ENCODE peak calls at places on chromosome 15, in four cellular contexts. One of them, this sample, is unnamed.

GRCh38 chr15:80107774-80108173 is 45.0 kb upstream of the FAH start:
- DNase-seq in H1: no peak
- DNase-seq in suprapubic skin: no peak
- DNase-seq in breast epithelium: no peak
- DNase-seq in this sample: no peak

GRCh38 chr15:57496946-57497944 is 94.5 kb upstream of the MYZAP start:
- DNase-seq in H1: no peak
- DNase-seq in suprapubic skin: no peak
- DNase-seq in breast epithelium: peak
- DNase-seq in this sample: peak

GRCh38 chr15:57327985-57328471 is 48.3 kb upstream of the CGNL1 start:
- DNase-seq in H1: no peak
- DNase-seq in suprapubic skin: no peak
- DNase-seq in breast epithelium: no peak
- DNase-seq in this sample: no peak

GRCh38 chr15:56042031-56042430 is 48.6 kb upstream of the NEDD4 start:
- DNase-seq in H1: no peak
- DNase-seq in suprapubic skin: no peak
- DNase-seq in breast epithelium: no peak
- DNase-seq in this sample: no peak

GRCh38 chr15:33839540-33839939 is 128.8 kb upstream of the CHRM5 start:
- DNase-seq in H1: no peak
- DNase-seq in suprapubic skin: no peak
- DNase-seq in breast epithelium: no peak
- DNase-seq in this sample: no peak

GRCh38 chr15:82624438-82624837 is 22.7 kb downstream of the CPEB1 start:
- DNase-seq in H1: no peak
- DNase-seq in suprapubic skin: no peak
- DNase-seq in breast epithelium: no peak
- DNase-seq in this sample: no peak

GRCh38 chr15:75065851-75066509 is 42.6 kb downstream of the PPCDC start:
- DNase-seq in H1: no peak
- DNase-seq in suprapubic skin: no peak
- DNase-seq in breast epithelium: no peak
- DNase-seq in this sample: no peak

GRCh38 chr15:52706091-52706490 is 26.9 kb upstream of the ATOSA start:
- DNase-seq in H1: no peak
- DNase-seq in suprapubic skin: no peak
- DNase-seq in breast epithelium: no peak
- DNase-seq in this sample: no peak

GRCh38 chr15:67110400-67110799 is 45.0 kb downstream of the SMAD3 start:
- DNase-seq in H1: no peak
- DNase-seq in suprapubic skin: no peak
- DNase-seq in breast epithelium: no peak
- DNase-seq in this sample: no peak
- TF ChIP-seq POLR2A in H1: no peak
- TF ChIP-seq POLR2A in suprapubic skin: no peak
- TF ChIP-seq POLR2A in breast epithelium: no peak
- TF ChIP-seq POLR2A in this sample: no peak

GRCh38 chr15:71469393-71469792 is 341.0 kb upstream of the NR2E3 start:
- DNase-seq in H1: no peak
- DNase-seq in suprapubic skin: no peak
- DNase-seq in breast epithelium: no peak
- DNase-seq in this sample: no peak
- TF ChIP-seq CTCF in H1: no peak
- TF ChIP-seq CTCF in suprapubic skin: no peak
- TF ChIP-seq CTCF in breast epithelium: no peak
- TF ChIP-seq CTCF in this sample: no peak

GRCh38 chr15:81191701-81192100 is 5.0 kb upstream of the IL16 start:
- DNase-seq in H1: no peak
- DNase-seq in suprapubic skin: no peak
- DNase-seq in breast epithelium: no peak
- DNase-seq in this sample: no peak

GRCh38 chr15:81194723-81195122 is 2.0 kb upstream of the IL16 start:
- DNase-seq in H1: no peak
- DNase-seq in suprapubic skin: peak
- DNase-seq in breast epithelium: no peak
- DNase-seq in this sample: no peak

GRCh38 chr15:81189583-81190283 is 6.9 kb upstream of the IL16 start:
- DNase-seq in H1: no peak
- DNase-seq in suprapubic skin: peak
- DNase-seq in breast epithelium: peak
- DNase-seq in this sample: no peak

GRCh38 chr15:81188354-81188753 is 8.3 kb upstream of the IL16 start:
- DNase-seq in H1: no peak
- DNase-seq in suprapubic skin: no peak
- DNase-seq in breast epithelium: no peak
- DNase-seq in this sample: no peak

DNA sequence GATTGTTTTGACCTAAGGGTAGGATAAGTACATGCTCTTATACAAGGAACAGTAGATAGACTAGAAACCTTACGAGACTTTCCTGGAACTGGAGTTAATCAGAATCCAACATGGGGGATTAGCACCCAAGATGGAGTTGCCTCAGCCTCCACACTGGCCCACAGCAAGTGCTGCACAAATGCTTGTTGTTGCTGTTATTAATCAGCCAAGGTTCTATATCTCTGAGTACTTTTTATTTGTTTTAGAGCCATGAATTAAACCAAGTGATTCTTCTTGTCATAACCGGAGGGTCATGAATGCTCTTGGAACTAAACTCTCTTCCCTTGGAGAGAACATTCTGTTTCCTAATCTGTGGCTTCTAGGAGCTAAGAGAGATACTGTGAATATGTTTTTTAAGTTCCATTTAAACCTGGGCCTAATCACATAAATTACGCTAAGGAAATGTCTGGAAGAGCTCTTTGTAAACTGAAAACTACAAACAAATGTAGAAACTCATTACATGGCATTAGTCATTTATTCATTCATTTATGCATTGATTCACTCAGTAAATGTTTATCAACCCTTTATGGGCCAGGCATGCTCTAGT is 5.7 kb upstream of the IL16 start:
- DNase-seq in H1: no peak
- DNase-seq in suprapubic skin: no peak
- DNase-seq in breast epithelium: no peak
- DNase-seq in this sample: no peak
- TF ChIP-seq POLR2AphosphoS5 in H1: no peak
- TF ChIP-seq POLR2AphosphoS5 in suprapubic skin: no peak
- TF ChIP-seq POLR2AphosphoS5 in breast epithelium: no peak
- TF ChIP-seq POLR2AphosphoS5 in this sample: no peak

GRCh38 chr15:39466428-39466827 is 114.5 kb upstream of the THBS1 start:
- DNase-seq in H1: no peak
- DNase-seq in suprapubic skin: peak
- DNase-seq in breast epithelium: no peak
- DNase-seq in this sample: no peak

GRCh38 chr15:39471791-39472190 is 109.1 kb upstream of the THBS1 start:
- DNase-seq in H1: no peak
- DNase-seq in suprapubic skin: no peak
- DNase-seq in breast epithelium: no peak
- DNase-seq in this sample: no peak

GRCh38 chr15:39468828-39469227 is 112.1 kb upstream of the THBS1 start:
- DNase-seq in H1: no peak
- DNase-seq in suprapubic skin: no peak
- DNase-seq in breast epithelium: no peak
- DNase-seq in this sample: no peak

GRCh38 chr15:39465843-39466242 is 115.0 kb upstream of the THBS1 start:
- DNase-seq in H1: no peak
- DNase-seq in suprapubic skin: no peak
- DNase-seq in breast epithelium: no peak
- DNase-seq in this sample: no peak

GRCh38 chr15:39468341-39468740 is 112.5 kb upstream of the THBS1 start:
- DNase-seq in H1: no peak
- DNase-seq in suprapubic skin: no peak
- DNase-seq in breast epithelium: no peak
- DNase-seq in this sample: no peak
- TF ChIP-seq POLR2A in H1: no peak
- TF ChIP-seq POLR2A in suprapubic skin: no peak
- TF ChIP-seq POLR2A in breast epithelium: no peak
- TF ChIP-seq POLR2A in this sample: no peak

GRCh38 chr15:81265944-81266775 is 57.8 kb downstream of the STARD5 start:
- DNase-seq in H1: peak
- DNase-seq in suprapubic skin: peak
- DNase-seq in breast epithelium: peak
- DNase-seq in this sample: peak

GRCh38 chr15:81270188-81270587 is 53.8 kb downstream of the STARD5 start:
- DNase-seq in H1: no peak
- DNase-seq in suprapubic skin: no peak
- DNase-seq in breast epithelium: no peak
- DNase-seq in this sample: no peak

GRCh38 chr15:81268340-81268739 is 55.6 kb downstream of the STARD5 start:
- DNase-seq in H1: no peak
- DNase-seq in suprapubic skin: no peak
- DNase-seq in breast epithelium: no peak
- DNase-seq in this sample: no peak

GRCh38 chr15:81270781-81271491 is 53.0 kb downstream of the STARD5 start:
- DNase-seq in H1: no peak
- DNase-seq in suprapubic skin: no peak
- DNase-seq in breast epithelium: no peak
- DNase-seq in this sample: no peak

GRCh38 chr15:81268881-81269601 is 54.9 kb downstream of the STARD5 start:
- DNase-seq in H1: no peak
- DNase-seq in suprapubic skin: no peak
- DNase-seq in breast epithelium: no peak
- DNase-seq in this sample: no peak
- TF ChIP-seq CTCF in H1: no peak
- TF ChIP-seq CTCF in suprapubic skin: no peak
- TF ChIP-seq CTCF in breast epithelium: no peak
- TF ChIP-seq CTCF in this sample: no peak

DNA sequence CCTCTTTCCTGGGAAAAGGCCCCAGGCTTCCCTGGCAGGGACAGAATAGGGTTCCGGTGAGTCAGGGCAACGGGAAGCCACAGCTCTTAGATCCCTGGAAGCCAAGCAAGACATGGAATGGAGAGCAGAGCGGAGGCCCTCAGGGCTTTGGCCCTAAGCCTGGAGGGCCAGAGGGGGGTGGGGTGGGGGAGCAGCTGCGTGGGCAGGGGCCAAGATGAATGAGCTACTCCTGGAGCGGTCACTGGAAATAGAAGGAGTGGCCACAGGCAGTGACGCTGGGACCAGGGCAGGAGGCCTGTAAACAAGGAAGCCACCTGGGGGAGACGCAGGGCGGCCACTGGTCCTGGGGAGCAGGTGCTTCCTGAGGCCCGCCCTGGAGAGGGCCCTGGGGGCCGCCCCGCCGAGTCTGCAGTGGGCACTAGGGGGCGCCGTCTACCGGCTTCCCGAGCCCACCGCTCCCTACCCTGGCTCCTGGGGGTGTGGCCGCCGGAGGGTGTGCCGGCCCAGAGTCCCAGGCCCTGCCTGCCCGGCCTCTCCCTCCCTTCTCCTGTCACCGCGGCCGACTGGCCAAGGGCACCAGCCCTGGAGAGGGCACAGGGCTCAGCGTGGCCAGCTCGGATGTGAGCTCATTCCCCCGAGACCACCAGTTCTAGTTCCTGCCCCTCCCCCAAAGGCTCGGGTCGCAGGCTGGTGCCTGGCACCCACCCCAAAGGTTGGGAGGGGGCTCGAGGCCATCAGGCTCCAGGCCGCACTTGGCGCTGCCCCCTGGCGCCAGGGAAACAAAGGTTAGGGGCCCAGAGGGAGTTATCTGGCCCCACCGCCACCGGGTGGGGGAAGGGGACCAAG is 12.1 kb downstream of the VPS18 start:
- DNase-seq in H1: peak
- DNase-seq in suprapubic skin: peak
- DNase-seq in breast epithelium: peak
- DNase-seq in this sample: peak
- TF ChIP-seq POLR2AphosphoS5 in H1: peak
- TF ChIP-seq POLR2AphosphoS5 in suprapubic skin: no peak
- TF ChIP-seq POLR2AphosphoS5 in breast epithelium: peak
- TF ChIP-seq POLR2AphosphoS5 in this sample: no peak

GRCh38 chr15:71934446-71934845 is 124.1 kb downstream of the NR2E3 start:
- DNase-seq in H1: no peak
- DNase-seq in suprapubic skin: no peak
- DNase-seq in breast epithelium: no peak
- DNase-seq in this sample: no peak

GRCh38 chr15:71937650-71938311 is 127.4 kb downstream of the NR2E3 start:
- DNase-seq in H1: no peak
- DNase-seq in suprapubic skin: no peak
- DNase-seq in breast epithelium: no peak
- DNase-seq in this sample: no peak

GRCh38 chr15:71931261-71931660 is 120.9 kb downstream of the NR2E3 start:
- DNase-seq in H1: no peak
- DNase-seq in suprapubic skin: no peak
- DNase-seq in breast epithelium: no peak
- DNase-seq in this sample: no peak

GRCh38 chr15:71932689-71933088 is 122.3 kb downstream of the NR2E3 start:
- DNase-seq in H1: no peak
- DNase-seq in suprapubic skin: no peak
- DNase-seq in breast epithelium: no peak
- DNase-seq in this sample: no peak
- TF ChIP-seq POLR2A in H1: no peak
- TF ChIP-seq POLR2A in suprapubic skin: no peak
- TF ChIP-seq POLR2A in breast epithelium: no peak
- TF ChIP-seq POLR2A in this sample: no peak